ENCODE peak calls at places on chromosomes 11 and 22, in eight cellular contexts. One of them, this sample, is unnamed.

GRCh38 chr11:24593332-24593731 is 96.5 kb downstream of the LUZP2 start:
- DNase-seq in coronary artery: no peak
- DNase-seq in RWPE2: no peak
- DNase-seq in progenitor cell of endocrine pancreas: no peak
- DNase-seq in omental fat pad: no peak
- DNase-seq in heart left ventricle: no peak
- DNase-seq in osteocyte: no peak
- DNase-seq in MM.1S: no peak
- DNase-seq in this sample: no peak

GRCh38 chr11:82718307-82718706 is 15.4 kb downstream of the FAM181B start:
- DNase-seq in coronary artery: no peak
- DNase-seq in RWPE2: no peak
- DNase-seq in progenitor cell of endocrine pancreas: no peak
- DNase-seq in omental fat pad: no peak
- DNase-seq in heart left ventricle: no peak
- DNase-seq in osteocyte: no peak
- DNase-seq in MM.1S: peak
- DNase-seq in this sample: no peak

GRCh38 chr11:45078236-45079074 is 68.0 kb upstream of the PRDM11 start:
- DNase-seq in coronary artery: no peak
- DNase-seq in RWPE2: no peak
- DNase-seq in progenitor cell of endocrine pancreas: no peak
- DNase-seq in omental fat pad: no peak
- DNase-seq in heart left ventricle: no peak
- DNase-seq in osteocyte: no peak
- DNase-seq in MM.1S: no peak
- DNase-seq in this sample: no peak

GRCh38 chr11:77776455-77776854 is 44.1 kb downstream of the RSF1 start:
- DNase-seq in coronary artery: no peak
- DNase-seq in RWPE2: no peak
- DNase-seq in progenitor cell of endocrine pancreas: no peak
- DNase-seq in omental fat pad: no peak
- DNase-seq in heart left ventricle: no peak
- DNase-seq in osteocyte: no peak
- DNase-seq in MM.1S: peak
- DNase-seq in this sample: no peak

GRCh38 chr22:44329179-44329796 is 16.5 kb upstream of the SHISAL1 start:
- DNase-seq in coronary artery: no peak
- DNase-seq in RWPE2: no peak
- DNase-seq in progenitor cell of endocrine pancreas: no peak
- DNase-seq in omental fat pad: no peak
- DNase-seq in heart left ventricle: no peak
- DNase-seq in osteocyte: no peak
- DNase-seq in MM.1S: peak
- DNase-seq in this sample: no peak

GRCh38 chr11:71917646-71918045 is 10.7 kb downstream of the XNDC1N start:
- DNase-seq in coronary artery: no peak
- DNase-seq in RWPE2: no peak
- DNase-seq in progenitor cell of endocrine pancreas: no peak
- DNase-seq in omental fat pad: no peak
- DNase-seq in heart left ventricle: no peak
- DNase-seq in osteocyte: no peak
- DNase-seq in MM.1S: no peak
- DNase-seq in this sample: no peak

GRCh38 chr11:35566161-35566560 is 40.7 kb upstream of the PAMR1 start:
- DNase-seq in coronary artery: no peak
- DNase-seq in RWPE2: no peak
- DNase-seq in progenitor cell of endocrine pancreas: no peak
- DNase-seq in omental fat pad: no peak
- DNase-seq in heart left ventricle: no peak
- DNase-seq in osteocyte: no peak
- DNase-seq in MM.1S: no peak
- DNase-seq in this sample: no peak

GRCh38 chr11:23406131-23406819 is 546.0 kb upstream of the CCDC179 start:
- DNase-seq in coronary artery: no peak
- DNase-seq in RWPE2: no peak
- DNase-seq in progenitor cell of endocrine pancreas: no peak
- DNase-seq in omental fat pad: no peak
- DNase-seq in heart left ventricle: no peak
- DNase-seq in osteocyte: peak
- DNase-seq in MM.1S: no peak
- DNase-seq in this sample: no peak

GRCh38 chr22:37267661-37268413 is 14.5 kb upstream of the CYTH4 start:
- DNase-seq in coronary artery: no peak
- DNase-seq in RWPE2: no peak
- DNase-seq in progenitor cell of endocrine pancreas: no peak
- DNase-seq in omental fat pad: no peak
- DNase-seq in heart left ventricle: no peak
- DNase-seq in osteocyte: no peak
- DNase-seq in MM.1S: peak
- DNase-seq in this sample: no peak

GRCh38 chr11:112881461-112881860 is 79.8 kb upstream of the NCAM1 start:
- DNase-seq in coronary artery: no peak
- DNase-seq in RWPE2: no peak
- DNase-seq in progenitor cell of endocrine pancreas: peak
- DNase-seq in omental fat pad: no peak
- DNase-seq in heart left ventricle: peak
- DNase-seq in osteocyte: no peak
- DNase-seq in MM.1S: no peak
- DNase-seq in this sample: no peak

GRCh38 chr22:35892192-35892591 is 136.4 kb downstream of the RBFOX2 start:
- DNase-seq in coronary artery: no peak
- DNase-seq in RWPE2: no peak
- DNase-seq in progenitor cell of endocrine pancreas: no peak
- DNase-seq in omental fat pad: no peak
- DNase-seq in heart left ventricle: no peak
- DNase-seq in osteocyte: no peak
- DNase-seq in MM.1S: no peak
- DNase-seq in this sample: no peak

GRCh38 chr22:21660904-21661303 is 4.9 kb upstream of the PPIL2 start:
- DNase-seq in coronary artery: no peak
- DNase-seq in RWPE2: no peak
- DNase-seq in progenitor cell of endocrine pancreas: no peak
- DNase-seq in omental fat pad: no peak
- DNase-seq in heart left ventricle: no peak
- DNase-seq in osteocyte: no peak
- DNase-seq in MM.1S: no peak
- DNase-seq in this sample: no peak

GRCh38 chr22:21659864-21660525 is 5.8 kb upstream of the PPIL2 start:
- DNase-seq in coronary artery: no peak
- DNase-seq in RWPE2: no peak
- DNase-seq in progenitor cell of endocrine pancreas: no peak
- DNase-seq in omental fat pad: no peak
- DNase-seq in heart left ventricle: no peak
- DNase-seq in osteocyte: no peak
- DNase-seq in MM.1S: no peak
- DNase-seq in this sample: no peak

GRCh38 chr22:21661991-21662390 is 3.8 kb upstream of the PPIL2 start:
- DNase-seq in coronary artery: no peak
- DNase-seq in RWPE2: no peak
- DNase-seq in progenitor cell of endocrine pancreas: no peak
- DNase-seq in omental fat pad: no peak
- DNase-seq in heart left ventricle: no peak
- DNase-seq in osteocyte: no peak
- DNase-seq in MM.1S: no peak
- DNase-seq in this sample: no peak

GRCh38 chr22:21657020-21657360 is 8.8 kb upstream of the PPIL2 start:
- DNase-seq in coronary artery: no peak
- DNase-seq in RWPE2: no peak
- DNase-seq in progenitor cell of endocrine pancreas: no peak
- DNase-seq in omental fat pad: no peak
- DNase-seq in heart left ventricle: no peak
- DNase-seq in osteocyte: no peak
- DNase-seq in MM.1S: no peak
- DNase-seq in this sample: no peak

GRCh38 chr22:21657361-21658118 is 8.3 kb upstream of the PPIL2 start:
- DNase-seq in coronary artery: no peak
- DNase-seq in RWPE2: peak
- DNase-seq in progenitor cell of endocrine pancreas: peak
- DNase-seq in omental fat pad: no peak
- DNase-seq in heart left ventricle: peak
- DNase-seq in osteocyte: no peak
- DNase-seq in MM.1S: peak
- DNase-seq in this sample: peak
- TF ChIP-seq CTCF in coronary artery: no peak
- TF ChIP-seq CTCF in RWPE2: no peak
- TF ChIP-seq CTCF in progenitor cell of endocrine pancreas: peak
- TF ChIP-seq CTCF in omental fat pad: no peak
- TF ChIP-seq CTCF in heart left ventricle: peak
- TF ChIP-seq CTCF in osteocyte: no peak
- TF ChIP-seq CTCF in MM.1S: peak
- TF ChIP-seq CTCF in this sample: peak

GRCh38 chr11:90434858-90435257 is 212.0 kb upstream of the CHORDC1 start:
- DNase-seq in coronary artery: no peak
- DNase-seq in RWPE2: no peak
- DNase-seq in progenitor cell of endocrine pancreas: no peak
- DNase-seq in omental fat pad: no peak
- DNase-seq in heart left ventricle: no peak
- DNase-seq in osteocyte: no peak
- DNase-seq in MM.1S: no peak
- DNase-seq in this sample: no peak
- TF ChIP-seq CTCF in coronary artery: no peak
- TF ChIP-seq CTCF in RWPE2: no peak
- TF ChIP-seq CTCF in progenitor cell of endocrine pancreas: peak
- TF ChIP-seq CTCF in omental fat pad: no peak
- TF ChIP-seq CTCF in heart left ventricle: no peak
- TF ChIP-seq CTCF in osteocyte: peak
- TF ChIP-seq CTCF in MM.1S: no peak
- TF ChIP-seq CTCF in this sample: peak

GRCh38 chr22:39314251-39314971 is 5.0 kb downstream of the RPL3 start:
- DNase-seq in coronary artery: no peak
- DNase-seq in RWPE2: no peak
- DNase-seq in progenitor cell of endocrine pancreas: no peak
- DNase-seq in omental fat pad: no peak
- DNase-seq in heart left ventricle: no peak
- DNase-seq in osteocyte: no peak
- DNase-seq in MM.1S: no peak
- DNase-seq in this sample: no peak
- TF ChIP-seq CTCF in coronary artery: no peak
- TF ChIP-seq CTCF in RWPE2: no peak
- TF ChIP-seq CTCF in progenitor cell of endocrine pancreas: peak
- TF ChIP-seq CTCF in omental fat pad: no peak
- TF ChIP-seq CTCF in heart left ventricle: no peak
- TF ChIP-seq CTCF in osteocyte: peak
- TF ChIP-seq CTCF in MM.1S: peak
- TF ChIP-seq CTCF in this sample: peak

DNA sequence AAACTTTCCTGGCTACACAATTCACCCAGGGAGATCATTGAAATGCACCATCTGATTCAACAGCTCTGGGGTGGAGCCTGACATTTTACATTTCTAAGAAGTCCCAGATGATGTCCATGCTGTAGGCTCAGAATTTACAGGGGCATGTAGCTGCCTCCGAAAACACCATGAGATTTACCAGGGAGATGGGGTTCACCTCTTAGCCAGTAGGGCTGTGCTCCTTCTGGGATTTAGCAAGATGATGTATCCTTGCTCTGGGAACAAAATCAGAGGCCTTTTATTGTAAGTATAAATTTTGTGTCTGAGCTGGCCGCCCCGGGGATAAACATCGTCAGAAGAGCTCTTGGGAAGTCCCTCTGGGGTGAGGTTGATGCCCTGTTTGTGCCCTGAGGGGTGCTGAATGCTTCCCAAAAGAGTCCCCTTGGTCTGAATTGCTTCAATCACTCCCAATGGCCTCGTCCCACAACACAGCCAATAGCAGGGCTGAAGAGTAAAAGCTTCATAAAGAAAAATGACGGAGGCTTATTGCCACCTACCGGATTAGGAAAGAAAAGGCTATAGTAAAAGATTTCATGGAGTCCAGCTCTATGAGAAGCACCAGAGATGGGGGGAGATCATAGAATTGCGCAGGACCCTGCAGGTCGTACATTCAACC is 33.4 kb upstream of the API5 start:
- DNase-seq in coronary artery: no peak
- DNase-seq in RWPE2: no peak
- DNase-seq in progenitor cell of endocrine pancreas: no peak
- DNase-seq in omental fat pad: no peak
- DNase-seq in heart left ventricle: no peak
- DNase-seq in osteocyte: no peak
- DNase-seq in MM.1S: peak
- DNase-seq in this sample: no peak
- TF ChIP-seq CTCF in coronary artery: no peak
- TF ChIP-seq CTCF in RWPE2: peak
- TF ChIP-seq CTCF in progenitor cell of endocrine pancreas: peak
- TF ChIP-seq CTCF in omental fat pad: no peak
- TF ChIP-seq CTCF in heart left ventricle: peak
- TF ChIP-seq CTCF in osteocyte: peak
- TF ChIP-seq CTCF in MM.1S: peak
- TF ChIP-seq CTCF in this sample: peak

GRCh38 chr11:11011617-11012016 is 153.8 kb upstream of the ZBED5 start:
- DNase-seq in coronary artery: no peak
- DNase-seq in RWPE2: no peak
- DNase-seq in progenitor cell of endocrine pancreas: no peak
- DNase-seq in omental fat pad: no peak
- DNase-seq in heart left ventricle: no peak
- DNase-seq in osteocyte: no peak
- DNase-seq in MM.1S: no peak
- DNase-seq in this sample: no peak

GRCh38 chr11:11016123-11016522 is 158.3 kb upstream of the ZBED5 start:
- DNase-seq in coronary artery: no peak
- DNase-seq in RWPE2: no peak
- DNase-seq in progenitor cell of endocrine pancreas: no peak
- DNase-seq in omental fat pad: no peak
- DNase-seq in heart left ventricle: no peak
- DNase-seq in osteocyte: no peak
- DNase-seq in MM.1S: no peak
- DNase-seq in this sample: no peak

GRCh38 chr11:11010624-11011127 is 152.8 kb upstream of the ZBED5 start:
- DNase-seq in coronary artery: no peak
- DNase-seq in RWPE2: no peak
- DNase-seq in progenitor cell of endocrine pancreas: no peak
- DNase-seq in omental fat pad: no peak
- DNase-seq in heart left ventricle: peak
- DNase-seq in osteocyte: no peak
- DNase-seq in MM.1S: no peak
- DNase-seq in this sample: no peak
- TF ChIP-seq CTCF in coronary artery: peak
- TF ChIP-seq CTCF in RWPE2: no peak
- TF ChIP-seq CTCF in progenitor cell of endocrine pancreas: no peak
- TF ChIP-seq CTCF in omental fat pad: no peak
- TF ChIP-seq CTCF in heart left ventricle: peak
- TF ChIP-seq CTCF in osteocyte: peak
- TF ChIP-seq CTCF in MM.1S: no peak
- TF ChIP-seq CTCF in this sample: no peak

DNA sequence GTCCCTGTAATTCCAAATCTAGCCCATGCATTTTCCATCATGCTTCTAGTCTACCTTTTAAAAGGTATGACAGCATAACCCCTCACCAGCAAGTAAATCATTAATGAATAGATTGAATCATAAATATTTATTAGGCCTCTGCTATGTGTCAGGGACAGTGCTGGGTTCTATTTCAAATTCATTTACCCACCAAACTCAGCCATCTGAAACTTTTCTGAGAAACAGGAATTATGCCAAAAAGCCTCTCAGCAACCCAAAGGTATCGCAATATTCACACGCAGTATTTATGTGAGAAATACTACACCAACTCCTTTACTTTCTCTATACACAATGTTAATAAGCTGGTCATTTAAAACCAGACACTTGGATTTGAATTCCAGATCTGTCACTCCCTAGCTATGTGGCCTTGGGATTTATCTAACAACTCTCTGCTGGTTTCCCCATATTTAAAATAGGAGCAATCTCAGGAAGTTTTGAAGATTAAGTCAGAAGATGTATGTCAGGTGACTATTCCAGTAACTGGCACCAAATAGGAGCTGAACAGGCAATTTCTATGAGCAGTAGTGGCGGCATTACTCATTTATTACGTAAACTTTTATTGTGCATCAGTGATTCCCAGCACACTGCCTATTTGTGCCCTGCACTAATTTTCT is 191.4 kb downstream of the TENM4 start:
- DNase-seq in coronary artery: no peak
- DNase-seq in RWPE2: no peak
- DNase-seq in progenitor cell of endocrine pancreas: no peak
- DNase-seq in omental fat pad: no peak
- DNase-seq in heart left ventricle: no peak
- DNase-seq in osteocyte: no peak
- DNase-seq in MM.1S: no peak
- DNase-seq in this sample: no peak
- TF ChIP-seq CTCF in coronary artery: no peak
- TF ChIP-seq CTCF in RWPE2: no peak
- TF ChIP-seq CTCF in progenitor cell of endocrine pancreas: no peak
- TF ChIP-seq CTCF in omental fat pad: no peak
- TF ChIP-seq CTCF in heart left ventricle: no peak
- TF ChIP-seq CTCF in osteocyte: no peak
- TF ChIP-seq CTCF in MM.1S: no peak
- TF ChIP-seq CTCF in this sample: no peak

This sample was measured in type B pancreatic cell.